ENCODE peak calls at places on chromosomes 3 and 15, in six cellular contexts. B, G, T, I, M and D are unnamed samples.

GRCh38 chr3:112776000-112776399 is 70.7 kb downstream of the CD200R1L start:
- DNase-seq in G (no peak), M (no peak), T (no peak), B (no peak), I (no peak), D (no peak)

GRCh38 chr15:46616033-46616432 is 981.2 kb downstream of the SQOR start:
- DNase-seq in G (no peak), B (no peak), T (no peak), M (no peak), I (no peak), D (no peak)

GRCh38 chr15:89845305-89845893 is 30.7 kb upstream of the ANPEP start:
- DNase-seq in M (no peak), B (no peak), G (no peak), I (no peak), T (peak), D (peak)

GRCh38 chr3:111758642-111759041 is 100.4 kb upstream of the PHLDB2 start:
- DNase-seq in M (no peak), G (no peak), T (no peak), B (no peak), I (no peak), D (peak)

GRCh38 chr15:94749848-94750617 is 518.7 kb downstream of the MCTP2 start:
- DNase-seq in T (no peak), G (no peak), M (no peak), I (no peak), B (no peak), D (no peak)

GRCh38 chr15:65827065-65827464 is 35.0 kb upstream of the DENND4A start:
- DNase-seq in B (no peak), T (no peak), M (no peak), I (no peak), G (no peak), D (no peak)

GRCh38 chr15:50854594-50855490 is 53.6 kb upstream of the AP4E1 start:
- DNase-seq in I (peak), G (no peak), T (no peak), B (no peak), M (no peak), D (no peak)

GRCh38 chr3:113728661-113729060 is 17.4 kb downstream of the NAA50 start:
- DNase-seq in B (no peak), M (no peak), I (no peak), T (no peak), G (no peak), D (no peak)

GRCh38 chr15:91124155-91124554 is 24.1 kb downstream of the SV2B start:
- DNase-seq in M (no peak), G (no peak), T (no peak), B (no peak), I (no peak), D (no peak)

GRCh38 chr3:46030626-46031025 is 3.3 kb upstream of the XCR1 start:
- DNase-seq in G (no peak), T (no peak), M (no peak), B (no peak), I (no peak), D (no peak)

GRCh38 chr15:51382787-51383186 is 41.3 kb downstream of the GLDN start:
- DNase-seq in T (no peak), M (no peak), G (no peak), I (no peak), B (no peak), D (peak)

GRCh38 chr3:52358362-52358940 is 42.3 kb downstream of the DNAH1 start:
- DNase-seq in M (no peak), I (no peak), B (no peak), T (no peak), G (peak), D (no peak)